ENCODE peak calls at places on chromosomes 6 and 20, in ten cellular contexts. L is ACHN; H is NCI-H2107; U is B cell; P is GM19239; J is stimulated activated CD4-positive, alpha-beta T cell treated with anti-CD3 and anti-CD28 coated beads, Interleukin-1b, Interleukin-23, amount 100 ng/mL, for 24 hours; G is ovary; O is activated T-cell treated with anti-CD3 and anti-CD28 coated beads for 1 hour; X is HCEC 1CT; T is T-helper 9 cell. W is an unnamed sample.

GRCh38 chr6:44104661-44105060 is 22.6 kb downstream of the MRPL14 start:
- DNase-seq in U (no peak), X (no peak), P (no peak), J (no peak), L (no peak), G (no peak), T (no peak), H (no peak), O (no peak), W (no peak)

GRCh38 chr6:162580619-162581018 is 146.9 kb downstream of the PRKN start:
- DNase-seq in U (no peak), P (no peak), H (no peak), X (no peak), J (no peak), L (no peak), O (no peak), T (no peak), G (no peak), W (no peak)

GRCh38 chr20:18504479-18505060 is 3.2 kb upstream of the SEC23B start:
- DNase-seq in T (no peak), H (no peak), G (peak), U (no peak), O (no peak), X (no peak), L (no peak), P (no peak), J (no peak), W (no peak)

GRCh38 chr6:128323011-128323410 is 197.4 kb downstream of the PTPRK start:
- DNase-seq in T (no peak), P (no peak), L (no peak), U (no peak), J (no peak), O (no peak), H (no peak), X (no peak), G (no peak), W (no peak)

GRCh38 chr20:23585808-23586734 is 17.8 kb upstream of the CST9L start:
- DNase-seq in P (no peak), G (no peak), L (no peak), X (no peak), H (no peak), O (no peak), U (no peak), T (no peak), J (no peak), W (no peak)

GRCh38 chr20:58308680-58309527 is 611 bp upstream of the RAB22A start:
- DNase-seq in U (peak), O (peak), T (peak), X (peak), G (peak), H (no peak), J (no peak), P (peak), L (peak), W (no peak)

GRCh38 chr6:19013011-19013410 is 625.9 kb downstream of the RNF144B start:
- DNase-seq in O (no peak), X (no peak), L (no peak), G (no peak), T (no peak), P (no peak), J (no peak), U (no peak), H (no peak), W (no peak)

GRCh38 chr20:57498425-57499400 is 26.2 kb downstream of the CTCFL start:
- DNase-seq in O (peak), U (no peak), J (no peak), L (peak), P (no peak), G (no peak), X (peak), T (no peak), H (no peak), W (no peak)

GRCh38 chr20:2847802-2848201 is 7.3 kb downstream of the VPS16 start:
- DNase-seq in U (no peak), J (no peak), G (no peak), P (no peak), O (no peak), T (no peak), L (no peak), X (no peak), H (no peak), W (no peak)

GRCh38 chr20:58693226-58694006 is 816 bp downstream of the NPEPL1 start:
- DNase-seq in P (peak), O (no peak), U (no peak), X (no peak), L (peak), T (peak), J (no peak), H (no peak), G (peak), W (no peak)

GRCh38 chr6:116511424-116512131 is at the start of gene CALHM5:
- DNase-seq in X (peak), O (no peak), H (no peak), L (peak), P (no peak), J (no peak), G (peak), U (no peak), T (no peak), W (no peak)

GRCh38 chr20:10430000-10430466 is 4.0 kb downstream of the MKKS start:
- DNase-seq in T (no peak), J (no peak), G (no peak), O (no peak), U (no peak), H (no peak), L (no peak), X (peak), P (no peak), W (no peak)

GRCh38 chr6:57313711-57314471 is 3.5 kb upstream of the PRIM2 start:
- DNase-seq in P (no peak), J (no peak), H (no peak), O (no peak), T (no peak), X (peak), G (no peak), U (no peak), L (peak), W (no peak)

GRCh38 chr6:13729891-13730290 is 18.3 kb upstream of the RANBP9 start:
- DNase-seq in X (peak), T (no peak), O (no peak), H (no peak), J (no peak), P (no peak), U (no peak), L (no peak), G (no peak), W (no peak)

GRCh38 chr20:18669241-18670019 is 81.6 kb downstream of the DTD1 start:
- DNase-seq in J (no peak), P (no peak), L (no peak), H (no peak), T (no peak), X (no peak), U (no peak), G (no peak), O (no peak), W (no peak)

GRCh38 chr6:80003841-80004198 is 629 bp upstream of the TTK start:
- DNase-seq in X (no peak), U (peak), J (no peak), L (no peak), P (no peak), H (peak), O (peak), G (no peak), T (peak), W (peak)

GRCh38 chr6:89118931-89119330 is 1.1 kb upstream of the SRSF12 start:
- DNase-seq in H (no peak), L (no peak), J (no peak), T (no peak), O (no peak), G (no peak), U (no peak), P (no peak), X (no peak), W (no peak)

GRCh38 chr6:108836061-108836460 is 12.2 kb upstream of the ARMC2 start:
- DNase-seq in T (no peak), G (no peak), J (no peak), L (no peak), X (peak), H (no peak), O (no peak), U (no peak), P (no peak), W (no peak)

GRCh38 chr6:17719323-17720041 is 12.8 kb upstream of the NUP153 start:
- DNase-seq in T (no peak), H (no peak), U (no peak), J (no peak), X (no peak), O (no peak), G (no peak), L (no peak), P (no peak), W (no peak)

GRCh38 chr6:119077643-119078448 is 618 bp downstream of the FAM184A start:
- DNase-seq in J (no peak), L (no peak), H (no peak), T (peak), G (peak), P (peak), O (peak), U (no peak), X (no peak), W (peak)

GRCh38 chr6:108684809-108685329 is 124.2 kb downstream of the FOXO3 start:
- DNase-seq in G (no peak), O (no peak), X (peak), T (no peak), P (no peak), L (no peak), H (no peak), U (no peak), J (no peak), W (no peak)

GRCh38 chr6:79750806-79751205 is 119.7 kb downstream of the SH3BGRL2 start:
- DNase-seq in L (no peak), J (no peak), T (no peak), U (no peak), O (no peak), H (peak), P (no peak), G (no peak), X (no peak), W (no peak)

GRCh38 chr6:71194730-71195129 is 93.9 kb upstream of the OGFRL1 start:
- DNase-seq in G (no peak), L (peak), T (no peak), O (no peak), J (no peak), X (peak), P (no peak), U (no peak), H (no peak), W (no peak)

GRCh38 chr6:130143709-130144108 is 79.0 kb downstream of the SAMD3 start:
- DNase-seq in U (no peak), P (no peak), G (no peak), T (no peak), X (peak), O (no peak), L (no peak), H (no peak), J (no peak), W (no peak)

GRCh38 chr6:45830441-45831139 is 185.1 kb downstream of the CLIC5 start:
- DNase-seq in T (no peak), P (peak), H (no peak), O (no peak), X (peak), J (no peak), L (no peak), G (no peak), U (peak), W (no peak)

W was measured in activated gamma-delta T cell treated with anti-CD3 and anti-CD28 coated beads, Interleukin-2, amount 50 U/mL, for 16 hours.